ENCODE peak calls at places on chromosomes 3 and 15, in four cellular contexts. Q, O, E and D are unnamed samples.

GRCh38 chr15:51726302-51727073 is 11.0 kb downstream of the LYSMD2 start:
- DNase-seq in Q (no peak), O (peak; percentile 19), E (peak; percentile 26), D (peak; percentile 71)

GRCh38 chr3:106332135-106332534 is 463.3 kb upstream of the CBLB start:
- DNase-seq in Q (no peak), O (no peak), E (no peak), D (no peak)

GRCh38 chr15:42184313-42184712 is 23.8 kb downstream of the VPS39 start:
- DNase-seq in Q (no peak), O (no peak), E (no peak), D (no peak)

GRCh38 chr15:74950078-74951000 is 6.2 kb downstream of the RPP25 start:
- DNase-seq in Q (peak; percentile 42), O (peak; percentile 87), E (peak; percentile 71), D (peak; percentile 80)

GRCh38 chr3:139127101-139127500 is 82.4 kb upstream of the PRR23C start:
- DNase-seq in Q (no peak), O (no peak), E (no peak), D (no peak)

GRCh38 chr3:112004187-112004586 is 5.5 kb downstream of the TAGLN3 start:
- DNase-seq in Q (no peak), O (no peak), E (no peak), D (no peak)

GRCh38 chr3:71658131-71658530 is 67.1 kb downstream of the EIF4E3 start:
- DNase-seq in Q (no peak), O (peak; percentile 45), E (no peak), D (peak; percentile 83)

GRCh38 chr15:93071469-93071891 is 17.5 kb downstream of the RGMA start:
- DNase-seq in Q (no peak), O (no peak), E (no peak), D (no peak)

GRCh38 chr15:78749831-78750230 is 61.4 kb downstream of the ADAMTS7 start:
- DNase-seq in Q (no peak), O (no peak), E (no peak), D (no peak)

GRCh38 chr3:66803206-66803605 is 194.9 kb upstream of the KBTBD8 start:
- DNase-seq in Q (no peak), O (no peak), E (no peak), D (no peak)

GRCh38 chr3:86547697-86548096 is 443.3 kb downstream of the VGLL3 start:
- DNase-seq in Q (no peak), O (no peak), E (no peak), D (no peak)

GRCh38 chr3:191280111-191280510 is 49.1 kb upstream of the CCDC50 start:
- DNase-seq in Q (no peak), O (no peak), E (no peak), D (no peak)

GRCh38 chr15:57559875-57560274 is 31.8 kb upstream of the MYZAP start:
- DNase-seq in Q (peak; percentile 17), O (peak; percentile 92), E (peak; percentile 67), D (peak; percentile 80)

GRCh38 chr15:25797511-25798206 is 65.5 kb downstream of the ATP10A start:
- DNase-seq in Q (no peak), O (no peak), E (no peak), D (no peak)

GRCh38 chr3:126886217-126886616 is 96.7 kb upstream of the PLXNA1 start:
- DNase-seq in Q (no peak), O (no peak), E (no peak), D (no peak)

GRCh38 chr3:89320186-89320585 is 212.8 kb downstream of the EPHA3 start:
- DNase-seq in Q (no peak), O (no peak), E (no peak), D (no peak)

GRCh38 chr15:98900382-98900781 is 107.2 kb downstream of the PGPEP1L start:
- DNase-seq in Q (no peak), O (no peak), E (no peak), D (no peak)

GRCh38 chr15:101362986-101363566 is 68.0 kb upstream of the SNRPA1 start:
- DNase-seq in Q (no peak), O (no peak), E (no peak), D (no peak)

GRCh38 chr15:56356616-56357015 is 8.6 kb upstream of the TEX9 start:
- DNase-seq in Q (no peak), O (peak; percentile 18), E (no peak), D (no peak)

GRCh38 chr3:14988988-14989394 is 41.6 kb downstream of the NR2C2 start:
- DNase-seq in Q (peak; percentile 72), O (no peak), E (no peak), D (no peak)

GRCh38 chr15:67998599-67999122 is 55.5 kb upstream of the PIAS1 start:
- DNase-seq in Q (no peak), O (peak; percentile 45), E (no peak), D (peak; percentile 37)